ENCODE peak calls at places on chromosome 14, in four cellular contexts. H is GM12878, R is K562, Q is HepG2. T is an unnamed sample.

GRCh38 chr14:79197516-79197915 is 1013.8 kb downstream of the DIO2 start:
- DNase-seq in R (no peak), H (no peak), Q (no peak), T (no peak)

GRCh38 chr14:75132374-75133086 is 5.7 kb upstream of the NEK9 start:
- DNase-seq in R (peak), Q (peak), H (peak), T (peak)

GRCh38 chr14:66165337-66165736 is 320.8 kb upstream of the CCDC196 start:
- DNase-seq in H (no peak), Q (no peak), R (no peak), T (no peak)

GRCh38 chr14:51455041-51455835 is 196.5 kb upstream of the FRMD6 start:
- DNase-seq in H (no peak), R (no peak), Q (no peak), T (no peak)

GRCh38 chr14:34452258-34452822 is 9.7 kb downstream of the SPTSSA start:
- DNase-seq in R (no peak), Q (no peak), H (no peak), T (no peak)

GRCh38 chr14:94341654-94342333 is 18.7 kb upstream of the SERPINA6 start:
- DNase-seq in Q (no peak), H (no peak), R (no peak), T (no peak)

GRCh38 chr14:38207342-38207741 is 362 bp upstream of the SSTR1 start:
- DNase-seq in H (no peak), R (no peak), Q (no peak), T (no peak)

GRCh38 chr14:65225299-65226159 is 123.2 kb upstream of the MAX start:
- DNase-seq in R (no peak), H (no peak), Q (no peak), T (no peak)

GRCh38 chr14:102620413-102620812 is 28.0 kb downstream of the RCOR1 start:
- DNase-seq in R (no peak), H (no peak), Q (no peak), T (no peak)

GRCh38 chr14:37776791-37777499 is 181.5 kb downstream of the TTC6 start:
- DNase-seq in Q (peak), H (no peak), R (no peak), T (no peak)

GRCh38 chr14:22265319-22266140 is 323.5 kb downstream of the DAD1 start:
- DNase-seq in H (no peak), Q (no peak), R (no peak), T (no peak)

DNA sequence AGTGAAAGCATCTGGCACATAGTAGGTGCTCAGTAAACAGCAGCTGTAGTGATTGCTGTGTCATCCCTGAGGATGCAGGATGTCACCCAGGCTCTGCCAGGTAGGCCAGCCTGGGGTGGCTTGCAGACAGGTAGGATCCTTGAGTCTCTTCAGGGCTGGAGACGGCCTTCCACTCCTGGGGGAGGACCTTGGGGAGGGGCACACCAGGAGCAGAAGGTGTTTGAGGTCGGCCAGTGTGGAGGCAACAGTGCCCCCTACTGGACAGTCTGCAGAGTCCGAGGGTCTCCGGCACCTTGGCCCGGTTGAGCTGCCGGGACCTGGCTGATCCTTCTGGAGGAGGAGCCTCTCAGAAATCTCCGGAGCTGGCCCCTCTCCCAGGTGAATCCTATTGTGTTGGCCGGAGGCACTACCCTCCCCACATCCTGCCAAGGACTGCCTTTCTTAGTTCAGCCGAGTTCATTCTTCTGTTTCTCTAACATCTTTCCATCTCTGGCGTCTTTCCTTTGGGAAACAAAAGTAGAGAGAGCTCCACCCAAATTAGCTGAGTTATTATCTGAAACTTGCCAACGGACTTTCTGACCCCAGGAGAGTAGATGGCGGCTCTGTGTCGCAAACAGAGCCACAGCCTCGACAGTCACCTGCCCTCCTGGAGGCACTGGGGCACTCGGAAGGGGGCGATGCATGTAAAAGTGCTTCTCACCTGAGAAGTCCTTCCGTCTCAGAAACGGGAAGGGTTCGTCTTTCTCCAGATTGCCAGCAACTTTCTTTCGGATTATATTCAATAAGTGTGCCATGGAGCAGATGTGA is 41.9 kb upstream of the CLMN start:
- DNase-seq in H (no peak), R (peak), Q (no peak), T (peak)
- TF ChIP-seq BHLHE40 in H (no peak), R (no peak), Q (no peak), T (no peak)

DNA sequence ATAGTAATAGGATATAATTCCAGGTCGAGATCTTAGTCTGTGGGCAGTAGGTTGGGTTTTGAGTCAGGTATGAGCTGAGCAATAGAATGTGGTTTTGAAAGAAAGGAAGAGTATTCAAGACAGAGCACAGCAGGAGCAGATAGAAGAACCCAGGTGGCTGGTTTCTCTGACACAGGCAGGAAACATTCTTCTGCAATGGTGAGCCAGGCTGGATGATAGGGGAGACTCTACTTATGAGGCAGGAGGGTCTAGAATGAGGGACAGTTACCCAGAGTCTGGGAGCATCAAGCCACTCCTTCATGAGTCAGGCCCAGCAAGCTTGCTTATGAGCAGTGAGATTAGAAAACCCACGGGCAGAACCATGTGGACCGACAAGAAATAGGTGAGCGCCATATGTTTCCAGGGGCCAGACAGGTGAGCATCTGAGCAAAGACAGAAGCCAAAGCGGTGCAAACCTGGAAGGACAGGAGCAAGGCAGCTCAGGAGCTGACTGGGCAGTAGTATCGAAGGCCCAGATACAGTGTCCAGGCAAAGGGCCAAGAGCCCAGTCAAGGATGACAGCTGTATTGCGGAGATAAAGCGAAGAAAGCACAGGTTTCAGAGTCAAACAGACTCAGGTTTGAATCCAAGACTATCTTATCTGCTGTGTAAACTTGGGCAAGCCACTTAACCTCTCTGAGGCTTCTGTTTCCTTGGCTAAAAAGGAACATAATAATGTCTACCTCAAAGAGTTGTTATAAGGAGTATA is 22.5 kb upstream of the PCNX1 start:
- DNase-seq in Q (no peak), R (peak), H (no peak), T (no peak)
- TF ChIP-seq SP1 in Q (no peak), R (no peak), H (no peak), T (no peak)

DNA sequence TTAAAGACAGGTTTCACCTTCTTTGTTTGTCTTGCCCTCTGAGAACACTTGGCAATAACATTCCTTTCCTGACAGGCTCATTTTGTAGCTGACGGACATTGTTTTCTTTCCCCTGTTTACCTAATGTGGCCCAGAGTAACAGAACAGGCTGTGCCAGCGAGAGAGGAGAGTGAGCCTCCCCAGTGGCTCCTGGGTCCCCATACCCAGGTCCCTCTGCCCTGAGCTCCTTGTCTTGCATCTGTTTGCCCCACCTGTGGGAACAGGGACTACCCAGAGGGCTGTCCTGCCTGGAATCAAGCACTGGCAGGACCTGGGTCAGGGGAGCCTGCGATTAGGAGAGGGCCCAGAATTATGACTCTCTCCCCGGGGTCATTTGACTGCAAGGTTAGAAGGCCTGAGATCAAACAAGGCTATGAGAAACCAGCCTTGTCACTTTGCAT is 222.9 kb downstream of the ZFP36L1 start:
- DNase-seq in R (no peak), Q (peak), H (no peak), T (no peak)
- TF ChIP-seq TARDBP in R (no peak), Q (no peak), H (no peak), T (no peak)

GRCh38 chr14:97210202-97210601 is 413.0 kb downstream of the VRK1 start:
- DNase-seq in Q (no peak), H (no peak), R (no peak), T (no peak)
- TF ChIP-seq BHLHE40 in Q (no peak), H (no peak), R (no peak), T (no peak)